ENCODE peak calls at places on chromosomes 6 and 20, in ten cellular contexts. Q, P, H, B, F, C, L, Z, O and E are unnamed samples.

GRCh38 chr20:32607727-32608663 is 22.9 kb upstream of the NOL4L start:
- DNase-seq in Q (no peak), P (no peak), H (no peak), B (no peak), F (no peak), C (no peak), L (no peak), Z (no peak), O (no peak), E (no peak)

GRCh38 chr6:95517004-95517403 is 60.3 kb upstream of the MANEA start:
- DNase-seq in Q (no peak), P (no peak), H (no peak), B (no peak), F (no peak), C (no peak), L (no peak), Z (no peak), O (no peak), E (no peak)

GRCh38 chr6:143196525-143197225 is 136.0 kb downstream of the AIG1 start:
- DNase-seq in Q (no peak), P (no peak), H (peak), B (no peak), F (peak), C (no peak), L (no peak), Z (no peak), O (no peak), E (peak)

GRCh38 chr20:56483970-56484369 is 15.5 kb downstream of the RTF2 start:
- DNase-seq in Q (no peak), P (no peak), H (no peak), B (no peak), F (no peak), C (no peak), L (no peak), Z (no peak), O (no peak), E (no peak)

GRCh38 chr6:144351741-144352140 is 66.6 kb downstream of the UTRN start:
- DNase-seq in Q (no peak), P (no peak), H (no peak), B (no peak), F (no peak), C (no peak), L (no peak), Z (no peak), O (no peak), E (no peak)

GRCh38 chr20:45187693-45188092 is 13.0 kb downstream of the PI3 start:
- DNase-seq in Q (no peak), P (no peak), H (no peak), B (no peak), F (no peak), C (no peak), L (no peak), Z (no peak), O (peak), E (no peak)

GRCh38 chr6:141809901-141810300 is 322.8 kb upstream of the GJE1 start:
- DNase-seq in Q (no peak), P (no peak), H (peak), B (no peak), F (no peak), C (no peak), L (no peak), Z (no peak), O (no peak), E (peak)

GRCh38 chr20:635609-636338 is 17.2 kb downstream of the SRXN1 start:
- DNase-seq in Q (no peak), P (no peak), H (no peak), B (no peak), F (no peak), C (no peak), L (peak), Z (no peak), O (no peak), E (no peak)

GRCh38 chr6:7132398-7132797 is 24.6 kb downstream of the RREB1 start:
- DNase-seq in Q (no peak), P (no peak), H (no peak), B (no peak), F (no peak), C (no peak), L (no peak), Z (no peak), O (no peak), E (no peak)

GRCh38 chr6:160260283-160261119 is 1.9 kb upstream of the SLC22A2 start:
- DNase-seq in Q (no peak), P (peak), H (no peak), B (no peak), F (peak), C (no peak), L (no peak), Z (no peak), O (no peak), E (no peak)

DNA sequence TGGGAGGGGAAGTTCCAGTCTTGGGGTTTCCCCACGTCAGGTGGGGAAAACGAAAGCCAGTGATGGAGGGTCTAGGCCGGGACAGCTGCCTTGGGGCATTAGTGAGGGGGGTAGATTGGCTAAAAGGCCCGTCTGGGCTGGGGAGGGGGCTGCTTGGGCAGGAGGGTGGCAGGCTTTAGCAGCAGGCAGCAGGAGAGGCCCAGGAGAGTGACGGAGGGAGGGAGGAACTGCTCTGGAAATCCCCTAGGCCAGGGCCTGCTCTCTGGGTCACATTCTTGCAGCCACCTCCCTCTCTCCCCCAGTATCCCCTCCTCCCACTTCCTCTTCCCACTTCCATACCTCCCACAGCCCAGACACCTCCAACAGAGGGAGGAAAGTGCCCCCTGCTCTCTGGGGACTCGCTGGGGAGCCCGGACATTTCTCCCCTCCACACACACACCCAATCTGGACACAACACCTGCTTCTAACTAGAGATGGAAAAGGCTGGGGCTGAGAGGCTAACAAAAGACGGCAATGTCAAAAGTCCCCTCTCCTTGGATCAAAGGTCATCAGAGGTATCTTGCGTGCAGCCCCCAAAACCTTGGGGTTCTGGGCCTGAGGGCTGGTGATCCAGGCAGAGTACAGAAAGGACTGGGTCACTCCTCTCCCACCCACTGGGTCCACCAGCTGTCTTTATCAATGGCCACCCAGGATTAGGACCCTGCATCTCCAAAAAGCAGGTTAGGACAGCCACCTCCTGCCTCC is 1.8 kb downstream of the NFKBIE start:
- DNase-seq in Q (peak), P (peak), H (peak), B (no peak), F (peak), C (no peak), L (no peak), Z (no peak), O (no peak), E (no peak)
- H3K4me3 ChIP-seq in Q (peak), P (peak), H (peak), B (peak), F (peak), C (peak), L (peak), Z (peak), O (no peak), E (peak)

DNA sequence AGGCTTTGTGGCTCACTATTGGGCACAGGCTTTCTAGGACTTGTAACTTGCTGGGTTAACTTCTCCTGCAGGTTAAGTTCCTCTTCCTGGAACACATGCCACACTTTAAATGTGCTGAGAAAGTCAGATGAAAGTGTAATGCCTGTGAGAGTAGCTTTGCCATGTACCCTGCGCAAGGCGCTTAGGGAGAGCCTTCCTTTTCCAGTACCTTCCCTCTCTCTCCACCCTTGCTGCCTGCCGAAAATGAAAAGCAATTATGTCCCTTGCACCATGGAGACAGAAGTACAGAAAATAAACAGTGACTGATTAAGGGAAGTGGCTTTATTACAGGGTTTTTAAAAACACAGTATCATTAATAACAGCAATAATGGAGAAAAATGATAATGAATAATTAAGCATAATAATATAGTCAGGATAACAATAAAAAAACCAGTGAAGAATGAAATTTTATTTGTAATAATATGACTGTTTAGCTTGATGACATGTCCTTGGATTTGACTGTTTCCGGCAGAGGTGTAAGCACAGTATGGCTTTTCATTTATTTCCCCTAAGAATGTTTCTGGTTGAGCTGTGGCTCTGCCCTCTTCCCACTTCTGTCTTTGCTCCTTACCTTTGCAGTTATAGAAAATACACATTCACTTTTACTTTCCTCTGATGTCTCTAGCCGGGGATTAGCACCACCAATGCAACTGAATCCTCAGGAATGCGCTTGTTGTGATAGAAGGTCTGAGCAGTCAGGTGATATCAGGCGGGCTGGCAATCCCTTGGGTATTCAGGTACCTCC is 472.3 kb upstream of the CITED2 start:
- DNase-seq in Q (no peak), P (peak), H (no peak), B (no peak), F (no peak), C (no peak), L (no peak), Z (no peak), O (peak), E (no peak)
- H3K4me3 ChIP-seq in Q (no peak), P (no peak), H (no peak), B (no peak), F (no peak), C (no peak), L (peak), Z (no peak), O (no peak), E (no peak)

GRCh38 chr20:46998497-46999190 is 104.0 kb downstream of the EYA2 start:
- DNase-seq in Q (no peak), P (peak), H (no peak), B (no peak), F (no peak), C (no peak), L (no peak), Z (no peak), O (peak), E (no peak)
- H3K4me3 ChIP-seq in Q (no peak), P (no peak), H (no peak), B (no peak), F (no peak), C (no peak), L (no peak), Z (no peak), O (no peak), E (no peak)

GRCh38 chr6:149962461-149963211 is 1.1 kb upstream of the ULBP1 start:
- DNase-seq in Q (no peak), P (no peak), H (no peak), B (no peak), F (no peak), C (no peak), L (no peak), Z (no peak), O (no peak), E (no peak)
- H3K4me3 ChIP-seq in Q (no peak), P (no peak), H (peak), B (peak), F (peak), C (peak), L (peak), Z (peak), O (no peak), E (peak)

GRCh38 chr20:41121399-41121798 is 15.9 kb upstream of the PLCG1 start:
- DNase-seq in Q (no peak), P (no peak), H (no peak), B (no peak), F (no peak), C (no peak), L (no peak), Z (no peak), O (no peak), E (no peak)
- H3K4me3 ChIP-seq in Q (no peak), P (no peak), H (no peak), B (no peak), F (no peak), C (no peak), L (no peak), Z (no peak), O (no peak), E (no peak)